ENCODE peak calls at places on chromosomes 3 and 15, in seven cellular contexts. One of them, this sample, is unnamed.
A peak's percentile ranks its signal among the peaks of the same experiment; 100 is the strongest.

GRCh38 chr3:107920538-107920937 is 170.3 kb downstream of the CD47 start:
- DNase-seq in HCT116: no peak
- DNase-seq in GM12878: no peak
- DNase-seq in K562: no peak
- DNase-seq in SK-N-SH: no peak
- DNase-seq in HepG2: no peak
- DNase-seq in H1: no peak
- DNase-seq in this sample: no peak

GRCh38 chr3:49554639-49555265 is 475 bp downstream of the BSN start:
- DNase-seq in HCT116: no peak
- DNase-seq in GM12878: no peak
- DNase-seq in K562: peak; percentile 23
- DNase-seq in SK-N-SH: no peak
- DNase-seq in HepG2: no peak
- DNase-seq in H1: no peak
- DNase-seq in this sample: peak; percentile 42

GRCh38 chr3:31704651-31705179 is 172.0 kb downstream of the STT3B start:
- DNase-seq in HCT116: peak; percentile 55
- DNase-seq in GM12878: no peak
- DNase-seq in K562: no peak
- DNase-seq in SK-N-SH: peak; percentile 38
- DNase-seq in HepG2: no peak
- DNase-seq in H1: no peak
- DNase-seq in this sample: peak; percentile 80

GRCh38 chr3:117063910-117064309 is 354.3 kb downstream of the TUSC7 start:
- DNase-seq in HCT116: no peak
- DNase-seq in GM12878: no peak
- DNase-seq in K562: no peak
- DNase-seq in SK-N-SH: no peak
- DNase-seq in HepG2: no peak
- DNase-seq in H1: no peak
- DNase-seq in this sample: no peak

GRCh38 chr15:78315686-78316085 is 16.3 kb upstream of the SKIC8 start:
- DNase-seq in HCT116: no peak
- DNase-seq in GM12878: no peak
- DNase-seq in K562: peak; percentile 58
- DNase-seq in SK-N-SH: peak; percentile 62
- DNase-seq in HepG2: peak; percentile 47
- DNase-seq in H1: no peak
- DNase-seq in this sample: no peak

GRCh38 chr3:110436209-110436608 is 635.4 kb upstream of the NECTIN3 start:
- DNase-seq in HCT116: no peak
- DNase-seq in GM12878: no peak
- DNase-seq in K562: no peak
- DNase-seq in SK-N-SH: no peak
- DNase-seq in HepG2: peak; percentile 68
- DNase-seq in H1: no peak
- DNase-seq in this sample: no peak

GRCh38 chr3:115680802-115681345 is 57.6 kb downstream of the GAP43 start:
- DNase-seq in HCT116: no peak
- DNase-seq in GM12878: no peak
- DNase-seq in K562: no peak
- DNase-seq in SK-N-SH: no peak
- DNase-seq in HepG2: no peak
- DNase-seq in H1: no peak
- DNase-seq in this sample: no peak

GRCh38 chr15:39946862-39947261 is 12.9 kb downstream of the EIF2AK4 start:
- DNase-seq in HCT116: no peak
- DNase-seq in GM12878: no peak
- DNase-seq in K562: no peak
- DNase-seq in SK-N-SH: no peak
- DNase-seq in HepG2: no peak
- DNase-seq in H1: no peak
- DNase-seq in this sample: no peak

GRCh38 chr3:138775254-138775595 is 59.5 kb downstream of the PIK3CB start:
- DNase-seq in HCT116: no peak
- DNase-seq in GM12878: no peak
- DNase-seq in K562: no peak
- DNase-seq in SK-N-SH: no peak
- DNase-seq in HepG2: no peak
- DNase-seq in H1: no peak
- DNase-seq in this sample: no peak

GRCh38 chr3:174242311-174243041 is 616.7 kb upstream of the NAALADL2 start:
- DNase-seq in HCT116: no peak
- DNase-seq in GM12878: no peak
- DNase-seq in K562: no peak
- DNase-seq in SK-N-SH: no peak
- DNase-seq in HepG2: no peak
- DNase-seq in H1: no peak
- DNase-seq in this sample: no peak

GRCh38 chr3:13072239-13073041 is 789 bp downstream of the IQSEC1 start:
- DNase-seq in HCT116: no peak
- DNase-seq in GM12878: peak; percentile 36
- DNase-seq in K562: no peak
- DNase-seq in SK-N-SH: peak; percentile 83
- DNase-seq in HepG2: no peak
- DNase-seq in H1: no peak
- DNase-seq in this sample: no peak

GRCh38 chr3:13075318-13075717 is 2.1 kb upstream of the IQSEC1 start:
- DNase-seq in HCT116: no peak
- DNase-seq in GM12878: no peak
- DNase-seq in K562: no peak
- DNase-seq in SK-N-SH: no peak
- DNase-seq in HepG2: no peak
- DNase-seq in H1: no peak
- DNase-seq in this sample: no peak

GRCh38 chr3:13073976-13074375 is 747 bp upstream of the IQSEC1 start:
- DNase-seq in HCT116: no peak
- DNase-seq in GM12878: no peak
- DNase-seq in K562: no peak
- DNase-seq in SK-N-SH: no peak
- DNase-seq in HepG2: no peak
- DNase-seq in H1: no peak
- DNase-seq in this sample: no peak

GRCh38 chr3:13071695-13072094 is 1.5 kb downstream of the IQSEC1 start:
- DNase-seq in HCT116: no peak
- DNase-seq in GM12878: no peak
- DNase-seq in K562: no peak
- DNase-seq in SK-N-SH: no peak
- DNase-seq in HepG2: no peak
- DNase-seq in H1: no peak
- DNase-seq in this sample: no peak

DNA sequence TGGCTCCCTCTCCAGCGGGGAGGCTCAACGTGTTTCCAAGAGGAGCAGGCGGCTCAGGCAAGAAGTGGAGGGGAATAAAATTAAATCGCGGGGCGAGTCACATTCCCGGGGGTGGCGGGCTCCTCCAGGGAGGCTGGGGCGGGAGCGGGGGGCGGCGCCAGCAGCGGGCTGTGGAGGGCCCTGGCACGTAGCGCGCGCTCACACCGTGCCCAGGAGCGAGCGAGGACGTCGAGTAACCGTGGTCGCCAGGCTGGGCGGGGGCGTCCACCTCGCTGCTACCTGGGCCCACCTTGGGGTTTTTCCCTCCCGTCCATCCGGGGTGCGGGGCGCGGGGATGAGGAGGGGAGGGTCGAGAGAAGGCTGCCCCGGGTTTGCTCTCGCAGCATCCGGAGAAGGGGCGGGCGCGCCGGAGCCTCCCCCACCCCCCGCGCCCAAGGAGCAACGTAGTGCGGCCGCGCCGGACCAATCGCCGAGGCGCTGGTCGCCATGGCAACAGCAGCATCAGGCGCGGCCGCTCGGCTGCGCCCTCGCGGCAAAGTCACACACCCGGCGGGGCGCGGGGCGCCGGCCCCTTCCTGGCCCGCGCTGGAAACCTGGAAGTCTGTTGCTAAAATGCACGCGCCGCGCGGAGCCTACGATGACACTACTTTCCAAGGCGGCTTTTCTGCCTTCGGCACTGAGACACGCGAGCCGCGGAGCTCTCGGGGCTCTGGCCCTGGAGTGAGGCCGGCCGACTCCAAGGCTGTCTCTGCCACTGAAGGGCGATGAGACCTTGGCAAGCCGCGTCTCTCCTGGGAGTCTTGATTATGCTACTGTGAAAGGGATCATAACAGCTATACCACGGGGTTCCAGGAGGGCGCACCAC is at the start of gene IQSEC1:
- DNase-seq in HCT116: no peak
- DNase-seq in GM12878: no peak
- DNase-seq in K562: no peak
- DNase-seq in SK-N-SH: peak; percentile 94
- DNase-seq in HepG2: no peak
- DNase-seq in H1: no peak
- DNase-seq in this sample: no peak
- TF ChIP-seq JUND in HCT116: no peak
- TF ChIP-seq JUND in GM12878: peak; percentile 12
- TF ChIP-seq JUND in K562: no peak
- TF ChIP-seq JUND in SK-N-SH: no peak
- TF ChIP-seq JUND in HepG2: no peak
- TF ChIP-seq JUND in H1: no peak
- TF ChIP-seq JUND in this sample: no peak

GRCh38 chr15:69032006-69032405 is 17.5 kb downstream of the NOX5 start:
- DNase-seq in HCT116: no peak
- DNase-seq in GM12878: no peak
- DNase-seq in K562: no peak
- DNase-seq in SK-N-SH: no peak
- DNase-seq in HepG2: no peak
- DNase-seq in H1: no peak
- DNase-seq in this sample: no peak
- TF ChIP-seq JUND in HCT116: no peak
- TF ChIP-seq JUND in GM12878: no peak
- TF ChIP-seq JUND in K562: no peak
- TF ChIP-seq JUND in SK-N-SH: no peak
- TF ChIP-seq JUND in HepG2: no peak
- TF ChIP-seq JUND in H1: no peak
- TF ChIP-seq JUND in this sample: no peak

DNA sequence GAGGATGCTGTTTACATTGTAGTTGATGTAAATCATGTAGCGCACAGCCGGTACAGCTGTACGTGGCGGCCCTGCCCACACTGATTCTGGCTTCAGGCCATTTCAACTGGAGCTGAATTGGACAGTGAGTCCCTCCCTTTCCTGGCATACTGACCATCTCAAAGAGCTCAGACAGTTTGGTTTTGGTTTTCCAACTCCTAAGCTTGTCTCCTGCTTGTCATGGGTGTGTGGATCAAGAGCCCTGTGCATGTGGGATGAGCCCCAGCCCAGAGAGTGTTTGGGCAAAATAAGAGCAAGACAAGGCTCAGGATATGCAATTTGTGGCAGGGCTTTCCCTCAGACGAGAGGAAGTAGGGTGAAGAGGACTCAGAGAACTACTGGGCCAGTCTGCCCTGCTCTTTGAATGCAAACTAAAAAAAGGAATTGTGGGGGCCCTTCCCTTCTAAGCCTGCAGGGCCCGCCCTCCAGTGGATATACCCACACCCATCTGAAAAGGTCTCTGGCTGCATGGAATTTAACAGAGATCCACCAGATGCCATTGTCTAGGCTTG is 13.3 kb downstream of the ITGA11 start:
- DNase-seq in HCT116: no peak
- DNase-seq in GM12878: no peak
- DNase-seq in K562: peak; percentile 4
- DNase-seq in SK-N-SH: no peak
- DNase-seq in HepG2: no peak
- DNase-seq in H1: no peak
- DNase-seq in this sample: no peak
- TF ChIP-seq JUND in HCT116: no peak
- TF ChIP-seq JUND in GM12878: no peak
- TF ChIP-seq JUND in K562: no peak
- TF ChIP-seq JUND in SK-N-SH: no peak
- TF ChIP-seq JUND in HepG2: no peak
- TF ChIP-seq JUND in H1: no peak
- TF ChIP-seq JUND in this sample: no peak

DNA sequence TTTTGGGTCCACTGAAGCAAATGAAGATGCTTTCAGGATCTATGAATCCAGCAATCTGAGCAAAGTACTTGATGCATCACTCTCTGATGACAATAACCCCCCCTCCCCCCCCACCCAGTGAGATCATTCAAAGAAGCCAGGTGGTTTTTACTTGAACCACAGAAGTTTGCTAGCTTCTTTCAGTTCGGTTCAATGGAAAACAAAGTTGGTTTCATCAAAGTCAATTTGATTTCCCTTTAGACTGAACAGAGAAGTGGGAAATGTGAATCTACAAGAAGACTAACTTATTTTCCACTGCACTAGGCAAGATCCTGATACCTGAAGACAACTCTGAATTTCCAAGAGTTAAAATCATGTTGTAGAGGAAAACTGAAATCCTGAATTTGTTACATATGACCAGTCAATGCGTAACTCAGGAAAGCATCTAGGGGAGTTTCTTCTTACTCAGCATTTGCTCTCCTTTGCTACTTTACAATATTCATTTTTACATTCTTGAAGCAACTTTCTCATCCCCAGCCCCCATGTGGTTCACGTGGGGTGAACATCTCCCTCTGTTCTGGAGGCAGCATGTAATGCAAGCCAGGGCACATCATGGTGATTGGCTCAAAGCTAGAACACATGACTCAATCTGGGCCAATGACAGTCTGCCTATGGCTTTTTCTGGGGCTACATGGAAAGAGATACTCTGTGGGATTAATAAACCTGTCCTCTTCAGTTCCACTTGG is 572.6 kb downstream of the FOXP1 start:
- DNase-seq in HCT116: no peak
- DNase-seq in GM12878: peak; percentile 20
- DNase-seq in K562: no peak
- DNase-seq in SK-N-SH: no peak
- DNase-seq in HepG2: no peak
- DNase-seq in H1: no peak
- DNase-seq in this sample: no peak
- TF ChIP-seq JUND in HCT116: no peak
- TF ChIP-seq JUND in GM12878: no peak
- TF ChIP-seq JUND in K562: no peak
- TF ChIP-seq JUND in SK-N-SH: no peak
- TF ChIP-seq JUND in HepG2: no peak
- TF ChIP-seq JUND in H1: no peak
- TF ChIP-seq JUND in this sample: no peak

This sample was measured in T47D.